ENCODE peak calls at places on chromosome 7, in six cellular contexts. U, X, G, P, N and S are unnamed samples.
A peak's percentile ranks its signal among the peaks of the same experiment; 100 is the strongest.

GRCh38 chr7:50528266-50529092 is 36.7 kb downstream of the DDC start:
- DNase-seq in U (no peak), X (no peak), G (no peak), P (peak; percentile 83), N (no peak), S (no peak)

GRCh38 chr7:81845628-81846259 is 75.9 kb upstream of the HGF start:
- DNase-seq in U (no peak), X (no peak), G (no peak), P (no peak), N (peak; percentile 37), S (no peak)

GRCh38 chr7:141700848-141701371 is 1.1 kb downstream of the DENND11 start:
- DNase-seq in U (peak; percentile 50), X (no peak), G (no peak), P (no peak), N (no peak), S (peak; percentile 12)

GRCh38 chr7:3265388-3265787 is 35.7 kb upstream of the SDK1 start:
- DNase-seq in U (no peak), X (no peak), G (no peak), P (no peak), N (no peak), S (no peak)

GRCh38 chr7:116734736-116735135 is 62.7 kb downstream of the MET start:
- DNase-seq in U (no peak), X (no peak), G (no peak), P (no peak), N (no peak), S (no peak)

GRCh38 chr7:109844362-109844761 is 1246.6 kb upstream of the LRRN3 start:
- DNase-seq in U (no peak), X (no peak), G (no peak), P (peak; percentile 5), N (no peak), S (no peak)

GRCh38 chr7:8246020-8246419 is 15.9 kb downstream of the ICA1 start:
- DNase-seq in U (no peak), X (no peak), G (no peak), P (no peak), N (no peak), S (no peak)

GRCh38 chr7:151565541-151565940 is 45.8 kb upstream of the RHEB start:
- DNase-seq in U (no peak), X (no peak), G (no peak), P (no peak), N (no peak), S (no peak)

GRCh38 chr7:131294553-131294952 is 33.1 kb upstream of the MKLN1 start:
- DNase-seq in U (no peak), X (no peak), G (no peak), P (peak; percentile 7), N (no peak), S (no peak)

GRCh38 chr7:30745251-30745650 is 6.7 kb upstream of the INMT start:
- DNase-seq in U (no peak), X (no peak), G (no peak), P (no peak), N (no peak), S (no peak)

GRCh38 chr7:1141651-1142050 is 18.3 kb downstream of the ZFAND2A start:
- DNase-seq in U (no peak), X (no peak), G (no peak), P (no peak), N (no peak), S (no peak)

GRCh38 chr7:121447191-121447920 is 51.2 kb upstream of the FAM3C start:
- DNase-seq in U (no peak), X (no peak), G (no peak), P (no peak), N (no peak), S (no peak)

GRCh38 chr7:97872025-97872669 is at the start of gene ASNS:
- DNase-seq in U (peak; percentile 96), X (peak; percentile 93), G (peak; percentile 70), P (peak; percentile 77), N (peak; percentile 59), S (peak; percentile 71)

GRCh38 chr7:111532625-111533024 is 29.7 kb downstream of the IMMP2L start:
- DNase-seq in U (no peak), X (no peak), G (no peak), P (no peak), N (no peak), S (no peak)

GRCh38 chr7:96441551-96442104 is 119.7 kb upstream of the SLC25A13 start:
- DNase-seq in U (no peak), X (no peak), G (no peak), P (no peak), N (no peak), S (no peak)

GRCh38 chr7:47587389-47587788 is 5.5 kb upstream of the TNS3 start:
- DNase-seq in U (no peak), X (no peak), G (no peak), P (no peak), N (no peak), S (no peak)

GRCh38 chr7:55092186-55092976 is 73.6 kb downstream of the EGFR start:
- DNase-seq in U (no peak), X (no peak), G (no peak), P (no peak), N (no peak), S (no peak)

GRCh38 chr7:149742075-149742701 is 31.2 kb downstream of the ZNF467 start:
- DNase-seq in U (peak; percentile 93), X (peak; percentile 91), G (peak; percentile 66), P (peak; percentile 41), N (no peak), S (peak; percentile 71)

GRCh38 chr7:107939472-107940145 is 48.6 kb downstream of the DLD start:
- DNase-seq in U (no peak), X (no peak), G (no peak), P (no peak), N (no peak), S (no peak)

GRCh38 chr7:108459922-108460551 is 3.8 kb upstream of the NRCAM start:
- DNase-seq in U (no peak), X (peak; percentile 67), G (no peak), P (peak; percentile 38), N (no peak), S (no peak)

GRCh38 chr7:28956608-28957063 is 1.5 kb downstream of the TRIL start:
- DNase-seq in U (peak; percentile 84), X (no peak), G (peak; percentile 37), P (peak; percentile 48), N (no peak), S (peak; percentile 30)

GRCh38 chr7:30799206-30799975 is 28.2 kb downstream of the MINDY4 start:
- DNase-seq in U (peak; percentile 27), X (no peak), G (peak; percentile 37), P (no peak), N (peak; percentile 84), S (peak; percentile 44)

GRCh38 chr7:11193131-11193867 is 219.6 kb downstream of the PHF14 start:
- DNase-seq in U (peak; percentile 58), X (no peak), G (no peak), P (peak; percentile 13), N (no peak), S (no peak)

GRCh38 chr7:120717166-120717565 is 140.8 kb downstream of the TSPAN12 start:
- DNase-seq in U (no peak), X (no peak), G (no peak), P (peak; percentile 6), N (no peak), S (no peak)

GRCh38 chr7:66493235-66494181 is 135.2 kb upstream of the KCTD7 start:
- DNase-seq in U (peak; percentile 98), X (peak; percentile 100), G (peak; percentile 93), P (peak; percentile 94), N (peak; percentile 86), S (peak; percentile 96)
- TF ChIP-seq POLR2A in U (peak; percentile 75), X (peak; percentile 99), G (peak; percentile 76), P (peak; percentile 96), N (peak; percentile 89), S (peak; percentile 79)

GRCh38 chr7:79132844-79133451 is 320.5 kb downstream of the MAGI2 start:
- DNase-seq in U (no peak), X (no peak), G (no peak), P (peak; percentile 8), N (no peak), S (no peak)

GRCh38 chr7:79141252-79141651 is 312.2 kb downstream of the MAGI2 start:
- DNase-seq in U (no peak), X (no peak), G (no peak), P (no peak), N (no peak), S (no peak)

GRCh38 chr7:79142706-79143105 is 310.8 kb downstream of the MAGI2 start:
- DNase-seq in U (no peak), X (no peak), G (no peak), P (no peak), N (no peak), S (no peak)

GRCh38 chr7:79137942-79138341 is 315.5 kb downstream of the MAGI2 start:
- DNase-seq in U (no peak), X (no peak), G (no peak), P (no peak), N (no peak), S (no peak)
- TF ChIP-seq TAF1 in U (no peak), X (no peak), G (no peak), P (no peak), N (no peak), S (no peak)

DNA sequence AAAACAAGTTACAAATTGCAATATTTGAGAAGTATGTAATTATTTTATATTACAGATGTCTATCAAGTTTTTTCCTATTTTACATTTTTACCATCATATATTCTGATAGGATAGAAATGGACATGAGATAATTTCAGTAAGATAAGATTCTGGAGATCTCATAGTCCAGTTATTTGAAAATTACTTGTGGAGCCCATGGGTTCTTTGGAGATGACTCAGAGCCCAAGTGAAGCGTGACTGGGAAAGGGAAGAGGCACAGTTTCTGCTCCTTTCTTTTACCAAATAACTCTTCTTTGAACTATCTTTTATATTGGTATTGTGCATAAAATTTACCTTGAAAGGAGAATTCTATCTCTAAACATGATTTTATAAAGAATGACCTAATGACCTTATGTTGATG is 2.4 kb downstream of the CD36 start:
- DNase-seq in U (no peak), X (no peak), G (no peak), P (no peak), N (no peak), S (no peak)
- TF ChIP-seq POLR2A in U (no peak), X (no peak), G (no peak), P (no peak), N (no peak), S (no peak)

GRCh38 chr7:106377847-106378361 is 93.1 kb upstream of the NAMPT start:
- DNase-seq in U (no peak), X (no peak), G (no peak), P (no peak), N (no peak), S (no peak)

GRCh38 chr7:106375499-106375898 is 90.7 kb upstream of the NAMPT start:
- DNase-seq in U (no peak), X (no peak), G (no peak), P (no peak), N (no peak), S (no peak)

GRCh38 chr7:106374437-106374836 is 89.7 kb upstream of the NAMPT start:
- DNase-seq in U (no peak), X (no peak), G (no peak), P (no peak), N (no peak), S (no peak)

GRCh38 chr7:106372595-106373318 is 88.0 kb upstream of the NAMPT start:
- DNase-seq in U (no peak), X (no peak), G (no peak), P (no peak), N (no peak), S (no peak)

GRCh38 chr7:106376026-106376799 is 91.4 kb upstream of the NAMPT start:
- DNase-seq in U (no peak), X (no peak), G (no peak), P (peak; percentile 13), N (no peak), S (no peak)
- TF ChIP-seq TAF1 in U (no peak), X (no peak), G (no peak), P (no peak), N (no peak), S (no peak)